ENCODE peak calls at places on chromosomes 2 and 18, in eight cellular contexts. V, E, D, O, M, B, Q and T are unnamed samples.

GRCh38 chr2:108370080-108370479 is 7.7 kb upstream of the SULT1C4 start:
- DNase-seq in O (no peak), M (no peak), D (no peak), B (no peak), Q (no peak), E (no peak), V (no peak), T (no peak)

GRCh38 chr2:128440666-128441340 is 122.1 kb upstream of the HS6ST1 start:
- DNase-seq in D (no peak), B (peak; percentile 38), Q (no peak), V (peak; percentile 9), O (no peak), E (no peak), M (no peak), T (no peak)

GRCh38 chr2:127153691-127154158 is 46.8 kb upstream of the BIN1 start:
- DNase-seq in B (peak; percentile 23), O (no peak), M (no peak), D (no peak), Q (no peak), V (no peak), E (no peak), T (no peak)

GRCh38 chr2:72927619-72928537 is 10.6 kb downstream of the EMX1 start:
- DNase-seq in E (no peak), D (no peak), Q (no peak), B (no peak), V (no peak), M (no peak), O (no peak), T (no peak)

GRCh38 chr2:210086292-210086691 is 83.9 kb downstream of the RPE start:
- DNase-seq in V (no peak), M (no peak), E (no peak), D (no peak), Q (no peak), O (no peak), B (no peak), T (no peak)

GRCh38 chr2:10688921-10689807 is 611 bp downstream of the NOL10 start:
- DNase-seq in O (peak; percentile 45), B (no peak), Q (no peak), D (no peak), M (no peak), V (no peak), E (no peak), T (no peak)

GRCh38 chr2:240350006-240350355 is 85.5 kb upstream of the GPC1 start:
- DNase-seq in O (no peak), M (no peak), E (no peak), D (no peak), Q (no peak), V (no peak), B (no peak), T (no peak)

GRCh38 chr2:3625186-3625585 is 30.3 kb downstream of the COLEC11 start:
- DNase-seq in E (no peak), D (no peak), V (no peak), M (no peak), B (no peak), Q (no peak), O (no peak), T (no peak)

GRCh38 chr18:21820035-21820810 is 79.6 kb downstream of the MIB1 start:
- DNase-seq in D (no peak), M (no peak), B (no peak), V (no peak), O (no peak), E (no peak), Q (no peak), T (no peak)

GRCh38 chr18:76922107-76922506 is 99.8 kb downstream of the ZNF236 start:
- DNase-seq in B (peak; percentile 66), E (peak; percentile 80), V (peak; percentile 37), D (peak; percentile 47), M (peak; percentile 79), Q (no peak), O (peak; percentile 66), T (peak; percentile 16)

GRCh38 chr2:70537840-70538239 is 15.8 kb downstream of the TGFA start:
- DNase-seq in E (no peak), Q (no peak), O (no peak), V (no peak), B (no peak), M (no peak), D (no peak), T (no peak)

GRCh38 chr2:85503611-85504433 is 35.1 kb upstream of the MAT2A start:
- DNase-seq in D (no peak), B (no peak), E (no peak), M (no peak), Q (no peak), O (no peak), V (no peak), T (no peak)

GRCh38 chr2:10331033-10331701 is 28.5 kb downstream of the HPCAL1 start:
- DNase-seq in D (peak; percentile 63), V (peak; percentile 64), Q (peak; percentile 61), B (no peak), E (peak; percentile 57), O (peak; percentile 82), M (no peak), T (no peak)

GRCh38 chr18:41347057-41347456 is 608.0 kb upstream of the PIK3C3 start:
- DNase-seq in V (no peak), M (no peak), D (no peak), E (no peak), Q (no peak), O (no peak), B (no peak), T (no peak)

GRCh38 chr2:157302492-157303099 is 23.0 kb downstream of the ERMN start:
- DNase-seq in D (peak; percentile 59), O (no peak), Q (no peak), V (peak; percentile 17), E (peak; percentile 31), B (no peak), M (peak; percentile 12), T (peak; percentile 20)

GRCh38 chr2:182870227-182870626 is 3.8 kb upstream of the FRZB start:
- DNase-seq in O (no peak), M (peak; percentile 8), V (no peak), D (no peak), B (peak; percentile 61), Q (no peak), E (no peak), T (no peak)

GRCh38 chr18:9905401-9905922 is 8.4 kb upstream of the VAPA start:
- DNase-seq in E (no peak), B (no peak), D (no peak), Q (no peak), M (no peak), V (no peak), O (no peak), T (no peak)

GRCh38 chr18:79426376-79427300 is 30.9 kb downstream of the NFATC1 start:
- DNase-seq in O (no peak), V (no peak), B (no peak), D (no peak), E (no peak), Q (no peak), M (no peak), T (no peak)

GRCh38 chr18:61334491-61334850 is 1.2 kb downstream of the CDH20 start:
- DNase-seq in V (no peak), O (no peak), D (no peak), B (no peak), Q (no peak), M (no peak), E (no peak), T (no peak)

GRCh38 chr2:200786423-200786822 is 25.3 kb upstream of the BZW1 start:
- DNase-seq in O (no peak), M (no peak), E (no peak), Q (no peak), V (no peak), D (no peak), B (no peak), T (no peak)